ENCODE peak calls at places on chromosome 12, in five cellular contexts. One of them, this sample, is unnamed.

GRCh38 chr12:93089805-93090569 is 160.9 kb upstream of the EEA1 start:
- DNase-seq in cardiac muscle cell: peak; percentile 61
- DNase-seq in fibroblast of lung: peak; percentile 96
- DNase-seq in neuronal stem cell: no peak
- DNase-seq in psoas muscle: no peak
- DNase-seq in this sample: no peak

GRCh38 chr12:115079760-115080159 is 395.8 kb upstream of the TBX3 start:
- DNase-seq in fibroblast of lung: no peak
- DNase-seq in cardiac muscle cell: no peak
- DNase-seq in psoas muscle: no peak
- DNase-seq in neuronal stem cell: no peak
- DNase-seq in this sample: no peak

GRCh38 chr12:53268637-53269562 is 801 bp downstream of the ESPL1 start:
- DNase-seq in neuronal stem cell: no peak
- DNase-seq in cardiac muscle cell: no peak
- DNase-seq in fibroblast of lung: peak; percentile 8
- DNase-seq in psoas muscle: no peak
- DNase-seq in this sample: no peak

GRCh38 chr12:105319691-105320209 is 10.7 kb upstream of the C12orf75 start:
- DNase-seq in psoas muscle: no peak
- DNase-seq in cardiac muscle cell: no peak
- DNase-seq in fibroblast of lung: no peak
- DNase-seq in neuronal stem cell: no peak
- DNase-seq in this sample: no peak

GRCh38 chr12:48817957-48818830 is at the start of gene CACNB3:
- DNase-seq in neuronal stem cell: peak; percentile 71
- DNase-seq in fibroblast of lung: peak; percentile 29
- DNase-seq in psoas muscle: peak; percentile 67
- DNase-seq in cardiac muscle cell: peak; percentile 55
- DNase-seq in this sample: peak; percentile 82

GRCh38 chr12:4047441-4047840 is 174.2 kb upstream of the PARP11 start:
- DNase-seq in psoas muscle: no peak
- DNase-seq in cardiac muscle cell: no peak
- DNase-seq in fibroblast of lung: no peak
- DNase-seq in neuronal stem cell: no peak
- DNase-seq in this sample: no peak

GRCh38 chr12:105968025-105968424 is 170.7 kb downstream of the NUAK1 start:
- DNase-seq in cardiac muscle cell: no peak
- DNase-seq in fibroblast of lung: no peak
- DNase-seq in neuronal stem cell: no peak
- DNase-seq in psoas muscle: no peak
- DNase-seq in this sample: no peak

GRCh38 chr12:51082561-51083139 is 746 bp downstream of the CSRNP2 start:
- DNase-seq in fibroblast of lung: peak; percentile 46
- DNase-seq in psoas muscle: no peak
- DNase-seq in cardiac muscle cell: peak; percentile 42
- DNase-seq in neuronal stem cell: no peak
- DNase-seq in this sample: peak; percentile 57

GRCh38 chr12:57929092-57929830 is 12.1 kb upstream of the ATP23 start:
- DNase-seq in fibroblast of lung: no peak
- DNase-seq in neuronal stem cell: no peak
- DNase-seq in psoas muscle: no peak
- DNase-seq in cardiac muscle cell: peak; percentile 42
- DNase-seq in this sample: no peak

GRCh38 chr12:38736821-38737220 is 168.6 kb downstream of the CPNE8 start:
- DNase-seq in fibroblast of lung: no peak
- DNase-seq in psoas muscle: no peak
- DNase-seq in cardiac muscle cell: peak; percentile 41
- DNase-seq in neuronal stem cell: no peak
- DNase-seq in this sample: no peak

GRCh38 chr12:64714551-64714968 is 44.6 kb downstream of the GNS start:
- DNase-seq in psoas muscle: no peak
- DNase-seq in fibroblast of lung: no peak
- DNase-seq in cardiac muscle cell: no peak
- DNase-seq in neuronal stem cell: no peak
- DNase-seq in this sample: no peak

GRCh38 chr12:51371295-51371953 is 19.8 kb downstream of the GALNT6 start:
- DNase-seq in neuronal stem cell: peak; percentile 86
- DNase-seq in cardiac muscle cell: peak; percentile 96
- DNase-seq in fibroblast of lung: peak; percentile 97
- DNase-seq in psoas muscle: peak; percentile 75
- DNase-seq in this sample: peak; percentile 34

GRCh38 chr12:112190626-112191025 is 65.3 kb downstream of the TRAFD1 start:
- DNase-seq in neuronal stem cell: no peak
- DNase-seq in psoas muscle: no peak
- DNase-seq in fibroblast of lung: no peak
- DNase-seq in cardiac muscle cell: no peak
- DNase-seq in this sample: no peak

GRCh38 chr12:32273063-32273521 is 126.3 kb upstream of the FGD4 start:
- DNase-seq in fibroblast of lung: peak; percentile 56
- DNase-seq in cardiac muscle cell: no peak
- DNase-seq in psoas muscle: no peak
- DNase-seq in neuronal stem cell: no peak
- DNase-seq in this sample: no peak

GRCh38 chr12:43338848-43339526 is 213.0 kb downstream of the ADAMTS20 start:
- DNase-seq in fibroblast of lung: peak; percentile 79
- DNase-seq in psoas muscle: no peak
- DNase-seq in neuronal stem cell: peak; percentile 49
- DNase-seq in cardiac muscle cell: peak; percentile 77
- DNase-seq in this sample: peak; percentile 76

GRCh38 chr12:46492471-46493351 is 120.1 kb upstream of the SLC38A2 start:
- DNase-seq in psoas muscle: no peak
- DNase-seq in neuronal stem cell: no peak
- DNase-seq in cardiac muscle cell: peak; percentile 88
- DNase-seq in fibroblast of lung: peak; percentile 92
- DNase-seq in this sample: no peak

GRCh38 chr12:46493352-46494209 is 121.0 kb upstream of the SLC38A2 start:
- DNase-seq in neuronal stem cell: no peak
- DNase-seq in psoas muscle: no peak
- DNase-seq in fibroblast of lung: peak; percentile 38
- DNase-seq in cardiac muscle cell: no peak
- DNase-seq in this sample: no peak

GRCh38 chr12:46490635-46491034 is 118.1 kb upstream of the SLC38A2 start:
- DNase-seq in psoas muscle: no peak
- DNase-seq in cardiac muscle cell: peak; percentile 72
- DNase-seq in neuronal stem cell: no peak
- DNase-seq in fibroblast of lung: peak; percentile 93
- DNase-seq in this sample: no peak

GRCh38 chr12:46489951-46490388 is 117.4 kb upstream of the SLC38A2 start:
- DNase-seq in fibroblast of lung: peak; percentile 42
- DNase-seq in psoas muscle: no peak
- DNase-seq in neuronal stem cell: no peak
- DNase-seq in cardiac muscle cell: peak; percentile 48
- DNase-seq in this sample: no peak

DNA sequence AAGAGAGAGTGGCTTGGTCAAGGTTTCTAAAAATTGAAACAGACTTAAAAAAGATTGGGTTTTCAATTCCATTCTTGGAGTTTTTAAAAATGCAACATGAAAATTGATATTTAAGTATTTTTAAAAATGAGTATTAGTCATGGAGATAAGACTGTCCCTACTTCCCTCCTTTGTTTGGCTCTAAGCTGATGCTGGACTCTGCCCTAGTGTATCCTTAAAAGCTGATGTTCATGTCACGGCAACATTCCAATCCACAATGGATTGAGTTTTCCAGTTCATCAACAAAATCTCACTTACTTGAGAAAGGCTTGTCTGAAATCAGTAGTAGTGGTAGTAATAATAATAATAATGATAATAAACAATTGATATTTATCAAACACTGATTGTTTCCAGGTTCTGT is 119.0 kb upstream of the SLC38A2 start:
- DNase-seq in fibroblast of lung: no peak
- DNase-seq in neuronal stem cell: no peak
- DNase-seq in cardiac muscle cell: peak; percentile 54
- DNase-seq in psoas muscle: no peak
- DNase-seq in this sample: no peak
- H3K4me1 ChIP-seq in fibroblast of lung: peaks cover 35% of the 10 kb centered on the region
- H3K4me1 ChIP-seq in neuronal stem cell: peaks cover 5% of the 10 kb centered on the region
- H3K4me1 ChIP-seq in cardiac muscle cell: peaks cover 11% of the 10 kb centered on the region
- H3K4me1 ChIP-seq in psoas muscle: peaks cover 28% of the 10 kb centered on the region
- H3K4me1 ChIP-seq in this sample: peaks cover 10% of the 10 kb centered on the region

GRCh38 chr12:19855876-19856275 is 416.6 kb downstream of the AEBP2 start:
- DNase-seq in cardiac muscle cell: peak; percentile 60
- DNase-seq in fibroblast of lung: peak; percentile 59
- DNase-seq in neuronal stem cell: no peak
- DNase-seq in psoas muscle: no peak
- DNase-seq in this sample: no peak

GRCh38 chr12:19856389-19856788 is 417.1 kb downstream of the AEBP2 start:
- DNase-seq in cardiac muscle cell: peak; percentile 69
- DNase-seq in neuronal stem cell: no peak
- DNase-seq in psoas muscle: no peak
- DNase-seq in fibroblast of lung: peak; percentile 27
- DNase-seq in this sample: peak; percentile 86

GRCh38 chr12:19852100-19852855 is 413.0 kb downstream of the AEBP2 start:
- DNase-seq in psoas muscle: no peak
- DNase-seq in cardiac muscle cell: no peak
- DNase-seq in neuronal stem cell: no peak
- DNase-seq in fibroblast of lung: no peak
- DNase-seq in this sample: no peak

DNA sequence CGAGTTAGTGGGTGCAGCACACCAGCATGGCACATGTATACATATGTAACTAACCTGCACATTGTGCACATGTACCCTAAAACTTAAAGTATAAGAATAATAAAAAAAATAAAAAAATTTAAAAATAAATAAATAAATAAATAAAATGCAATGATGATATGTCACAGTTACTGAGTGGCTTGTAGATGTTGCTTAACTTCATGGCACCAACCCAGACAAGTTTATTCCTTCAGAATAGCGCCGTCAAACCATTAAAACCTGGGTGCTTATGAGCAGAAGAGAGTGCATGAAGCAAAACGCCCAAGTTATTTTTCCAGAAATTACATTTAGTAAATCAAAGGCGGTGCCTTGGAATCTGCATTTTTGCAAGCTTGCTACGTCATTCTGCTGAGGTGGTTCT is 417.9 kb downstream of the AEBP2 start:
- DNase-seq in fibroblast of lung: no peak
- DNase-seq in cardiac muscle cell: no peak
- DNase-seq in psoas muscle: no peak
- DNase-seq in neuronal stem cell: no peak
- DNase-seq in this sample: no peak
- H3K36me3 ChIP-seq in fibroblast of lung: no peaks in the 10 kb centered on the region
- H3K36me3 ChIP-seq in cardiac muscle cell: no peaks in the 10 kb centered on the region
- H3K36me3 ChIP-seq in psoas muscle: no peaks in the 10 kb centered on the region
- H3K36me3 ChIP-seq in neuronal stem cell: no peaks in the 10 kb centered on the region
- H3K36me3 ChIP-seq in this sample: no peaks in the 10 kb centered on the region

GRCh38 chr12:117046425-117046824 is 52.8 kb downstream of the TESC start:
- DNase-seq in neuronal stem cell: no peak
- DNase-seq in fibroblast of lung: no peak
- DNase-seq in cardiac muscle cell: no peak
- DNase-seq in psoas muscle: no peak
- DNase-seq in this sample: no peak
- H3K4me1 ChIP-seq in neuronal stem cell: peaks cover 21% of the 10 kb centered on the region
- H3K4me1 ChIP-seq in fibroblast of lung: peaks cover 3% of the 10 kb centered on the region
- H3K4me1 ChIP-seq in cardiac muscle cell: peaks cover 63% of the 10 kb centered on the region
- H3K4me1 ChIP-seq in psoas muscle: no peaks in the 10 kb centered on the region
- H3K4me1 ChIP-seq in this sample: no peaks in the 10 kb centered on the region

DNA sequence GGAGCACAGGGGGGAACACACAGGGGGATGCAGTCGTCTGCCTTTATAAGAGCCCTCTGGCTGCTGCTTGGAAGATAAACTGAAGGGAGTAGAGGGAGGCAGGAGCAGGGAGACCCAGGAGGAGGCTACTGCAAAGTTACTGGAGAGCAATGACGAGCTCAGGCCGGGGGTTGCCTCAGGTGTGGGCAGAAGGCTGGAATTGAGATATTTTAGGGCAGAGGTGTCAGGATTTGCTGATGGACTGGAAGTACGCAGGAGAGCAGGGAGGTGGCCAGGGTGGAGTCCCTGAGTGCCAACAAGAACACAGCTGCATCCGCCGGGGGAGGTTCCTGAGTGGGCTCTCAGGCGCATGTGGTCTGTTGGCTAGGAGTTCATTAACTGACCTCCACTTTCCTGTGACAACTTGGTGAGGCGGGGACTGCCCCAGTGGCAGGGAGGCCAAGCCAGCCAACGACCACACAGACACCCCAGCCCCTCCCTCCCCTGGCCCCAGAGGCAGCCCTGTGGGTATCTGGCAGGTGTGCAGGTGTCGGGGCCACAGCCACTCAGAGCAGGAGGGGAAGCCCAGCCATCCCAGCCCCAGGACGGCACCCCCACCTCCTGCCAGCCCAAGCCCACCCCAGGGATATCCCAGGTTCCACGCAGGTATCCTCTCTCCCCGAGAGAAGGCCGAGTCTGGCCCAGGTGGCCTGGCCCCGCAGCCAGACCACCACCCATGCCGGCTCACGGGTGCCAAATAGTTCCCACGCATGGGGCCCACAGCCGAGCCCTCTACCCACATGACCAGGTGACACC is 85.4 kb downstream of the NCOR2 start:
- DNase-seq in fibroblast of lung: no peak
- DNase-seq in psoas muscle: no peak
- DNase-seq in neuronal stem cell: no peak
- DNase-seq in cardiac muscle cell: no peak
- DNase-seq in this sample: no peak
- H3K36me3 ChIP-seq in fibroblast of lung: peaks cover 2% of the 10 kb centered on the region
- H3K36me3 ChIP-seq in psoas muscle: no peaks in the 10 kb centered on the region
- H3K36me3 ChIP-seq in neuronal stem cell: peaks cover 19% of the 10 kb centered on the region
- H3K36me3 ChIP-seq in cardiac muscle cell: peaks cover 4% of the 10 kb centered on the region
- H3K36me3 ChIP-seq in this sample: peaks cover 5% of the 10 kb centered on the region

GRCh38 chr12:24881724-24882371 is 67.1 kb downstream of the BCAT1 start:
- DNase-seq in fibroblast of lung: no peak
- DNase-seq in neuronal stem cell: no peak
- DNase-seq in psoas muscle: no peak
- DNase-seq in cardiac muscle cell: no peak
- DNase-seq in this sample: no peak
- H3K4me1 ChIP-seq in fibroblast of lung: no peaks in the 10 kb centered on the region
- H3K4me1 ChIP-seq in neuronal stem cell: no peaks in the 10 kb centered on the region
- H3K4me1 ChIP-seq in psoas muscle: no peaks in the 10 kb centered on the region
- H3K4me1 ChIP-seq in cardiac muscle cell: no peaks in the 10 kb centered on the region
- H3K4me1 ChIP-seq in this sample: peaks cover 8% of the 10 kb centered on the region

GRCh38 chr12:120099738-120100137 is 16.8 kb downstream of the RAB35 start:
- DNase-seq in psoas muscle: no peak
- DNase-seq in cardiac muscle cell: no peak
- DNase-seq in neuronal stem cell: no peak
- DNase-seq in fibroblast of lung: no peak
- DNase-seq in this sample: no peak
- H3K36me3 ChIP-seq in psoas muscle: peaks cover 3% of the 10 kb centered on the region
- H3K36me3 ChIP-seq in cardiac muscle cell: peaks cover 9% of the 10 kb centered on the region
- H3K36me3 ChIP-seq in neuronal stem cell: peaks cover 23% of the 10 kb centered on the region
- H3K36me3 ChIP-seq in fibroblast of lung: peaks cover 24% of the 10 kb centered on the region
- H3K36me3 ChIP-seq in this sample: peaks cover 50% of the 10 kb centered on the region

DNA sequence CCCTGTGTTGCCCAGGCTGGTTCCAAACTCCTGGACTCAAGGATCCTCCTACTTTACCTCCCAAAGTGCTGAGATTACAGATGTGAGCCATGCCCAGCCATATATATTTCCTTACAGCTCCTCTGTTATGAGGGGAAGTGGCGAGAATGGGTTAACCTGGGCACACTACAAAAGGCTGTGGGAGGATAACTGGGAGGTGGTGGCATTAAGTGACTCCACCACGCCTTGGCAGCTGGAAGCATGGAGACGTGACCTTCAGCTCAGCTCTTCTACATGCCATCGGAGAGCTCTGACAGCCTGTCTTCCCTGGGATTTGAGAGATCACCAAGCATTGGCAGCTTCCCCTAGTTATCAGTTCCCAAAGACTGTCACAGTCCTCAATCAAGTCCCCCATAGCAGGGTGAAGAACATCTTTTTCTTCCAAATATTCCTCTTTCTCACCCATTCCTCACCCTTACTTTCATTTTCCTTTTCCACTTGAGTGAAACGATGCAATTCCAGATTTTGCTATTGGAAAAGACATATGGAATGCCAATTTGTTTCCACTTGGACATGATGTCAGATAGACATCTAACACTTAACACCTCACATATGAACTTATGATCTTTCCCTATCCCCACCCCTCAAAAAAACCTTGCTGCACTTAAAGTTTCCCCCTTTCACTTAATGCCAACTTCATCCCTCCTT is 48.5 kb downstream of the PHLDA1 start:
- DNase-seq in cardiac muscle cell: no peak
- DNase-seq in psoas muscle: no peak
- DNase-seq in neuronal stem cell: no peak
- DNase-seq in fibroblast of lung: no peak
- DNase-seq in this sample: no peak
- H3K4me1 ChIP-seq in cardiac muscle cell: peaks cover 4% of the 10 kb centered on the region
- H3K4me1 ChIP-seq in psoas muscle: peaks cover 1% of the 10 kb centered on the region
- H3K4me1 ChIP-seq in neuronal stem cell: peaks cover 3% of the 10 kb centered on the region
- H3K4me1 ChIP-seq in fibroblast of lung: peaks cover 31% of the 10 kb centered on the region
- H3K4me1 ChIP-seq in this sample: no peaks in the 10 kb centered on the region

This sample was measured in HAP-1.